ENCODE peak calls at places on chromosome 2, in nine cellular contexts. M is HFF-Myc; A is activated T-cell treated with anti-CD3 and anti-CD28 coated beads for 1 hour; F is cerebellar cortex; C is effector memory CD8-positive, alpha-beta T cell; R is COR-L47; S is Ammon's horn; I is K562; E is naive thymus-derived CD8-positive, alpha-beta T cell. G is an unnamed sample.

GRCh38 chr2:88087763-88088162 is 20.1 kb downstream of the SMYD1 start:
- DNase-seq in S (no peak), E (no peak), C (no peak), M (no peak), R (no peak), F (no peak), A (no peak), I (no peak), G (no peak)

GRCh38 chr2:163748420-163748819 is 12.6 kb upstream of the FIGN start:
- DNase-seq in R (no peak), M (no peak), S (no peak), I (no peak), E (no peak), F (no peak), A (no peak), C (no peak), G (no peak)

GRCh38 chr2:200258881-200259576 is 47.5 kb upstream of the SPATS2L start:
- DNase-seq in C (no peak), S (no peak), F (no peak), A (no peak), R (no peak), I (no peak), M (no peak), E (no peak), G (no peak)

GRCh38 chr2:103484906-103485305 is 723.1 kb downstream of the TMEM182 start:
- DNase-seq in A (no peak), E (no peak), C (no peak), I (no peak), S (peak), R (no peak), F (peak), M (no peak), G (no peak)

GRCh38 chr2:126668254-126668653 is 12.3 kb downstream of the GYPC start:
- DNase-seq in F (no peak), I (no peak), R (no peak), E (no peak), C (no peak), M (no peak), S (no peak), A (no peak), G (no peak)

GRCh38 chr2:74327205-74327604 is 16.0 kb downstream of the SLC4A5 start:
- DNase-seq in R (no peak), F (no peak), S (no peak), E (no peak), I (no peak), C (no peak), M (no peak), A (no peak), G (no peak)

GRCh38 chr2:69291004-69291650 is 95.9 kb downstream of the GFPT1 start:
- DNase-seq in R (no peak), M (no peak), F (peak), S (no peak), I (no peak), C (no peak), A (no peak), E (no peak), G (no peak)

GRCh38 chr2:183404392-183404791 is 280.1 kb downstream of the NUP35 start:
- DNase-seq in I (no peak), C (no peak), S (no peak), F (no peak), M (no peak), R (no peak), E (no peak), A (no peak), G (no peak)

GRCh38 chr2:214215107-214215506 is 195.7 kb upstream of the VWC2L start:
- DNase-seq in E (no peak), S (no peak), A (no peak), M (no peak), F (no peak), I (no peak), R (no peak), C (no peak), G (no peak)

GRCh38 chr2:177748360-177748759 is 324.2 kb downstream of the PDE11A start:
- DNase-seq in I (peak), M (no peak), R (no peak), A (no peak), E (no peak), F (no peak), S (no peak), C (no peak), G (no peak)

GRCh38 chr2:70123051-70123828 is 36.0 kb downstream of the PCBP1 start:
- DNase-seq in F (peak), E (no peak), M (no peak), A (no peak), S (no peak), I (peak), R (no peak), C (no peak), G (peak)

GRCh38 chr2:111032721-111033532 is 87.8 kb upstream of the BCL2L11 start:
- DNase-seq in E (no peak), A (no peak), S (no peak), I (no peak), C (no peak), R (no peak), F (no peak), M (no peak), G (no peak)

GRCh38 chr2:88950010-88950409 is 258.5 kb downstream of the RPIA start:
- DNase-seq in M (no peak), A (no peak), E (no peak), I (peak), F (no peak), S (no peak), R (peak), C (no peak), G (no peak)

GRCh38 chr2:42252464-42252863 is 83.3 kb downstream of the EML4 start:
- DNase-seq in R (no peak), A (no peak), C (no peak), I (no peak), M (no peak), E (no peak), S (no peak), F (no peak), G (no peak)

GRCh38 chr2:222305510-222306392 is 7.0 kb upstream of the PAX3 start:
- DNase-seq in R (peak), S (no peak), C (no peak), E (no peak), I (no peak), F (no peak), A (no peak), M (no peak), G (no peak)

GRCh38 chr2:142868281-142868762 is 9.1 kb upstream of the KYNU start:
- DNase-seq in A (peak), E (no peak), S (peak), C (no peak), I (no peak), F (no peak), M (no peak), R (no peak), G (no peak)

GRCh38 chr2:208642125-208642779 is 235.7 kb downstream of the PTH2R start:
- DNase-seq in S (no peak), C (no peak), F (no peak), I (no peak), M (no peak), R (no peak), A (no peak), E (no peak), G (no peak)

GRCh38 chr2:175745911-175746310 is 256.2 kb downstream of the LNPK start:
- DNase-seq in F (no peak), M (no peak), R (no peak), I (no peak), A (no peak), S (no peak), C (no peak), E (no peak), G (no peak)

GRCh38 chr2:10260130-10260529 is 42.6 kb upstream of the HPCAL1 start:
- DNase-seq in M (no peak), C (no peak), E (no peak), A (no peak), S (no peak), I (no peak), F (no peak), R (peak), G (no peak)

GRCh38 chr2:121722479-121722878 is 14.2 kb downstream of the NIFK start:
- DNase-seq in C (no peak), R (no peak), I (peak), E (no peak), S (peak), A (no peak), F (no peak), M (no peak), G (no peak)

GRCh38 chr2:19073522-19073921 is 284.9 kb downstream of the OSR1 start:
- DNase-seq in I (no peak), M (peak), S (no peak), F (no peak), E (no peak), C (no peak), R (no peak), A (no peak), G (peak)

GRCh38 chr2:28160986-28161425 is 231.7 kb upstream of the FOSL2 start:
- DNase-seq in C (no peak), R (no peak), F (no peak), M (no peak), A (no peak), I (no peak), S (no peak), E (no peak), G (no peak)

GRCh38 chr2:200929334-200930249 is 33.9 kb downstream of the ORC2 start:
- DNase-seq in F (no peak), A (no peak), C (no peak), R (no peak), E (no peak), M (no peak), S (no peak), I (no peak), G (no peak)

GRCh38 chr2:57842531-57842930 is 204.1 kb upstream of the VRK2 start:
- DNase-seq in M (peak), S (no peak), A (no peak), R (no peak), C (no peak), E (no peak), F (no peak), I (no peak), G (no peak)

GRCh38 chr2:187541086-187542085 is 12.8 kb downstream of the TFPI start:
- DNase-seq in F (peak), S (no peak), M (peak), E (no peak), C (no peak), I (no peak), A (no peak), R (peak), G (no peak)

GRCh38 chr2:98455494-98455976 is 10.9 kb downstream of the INPP4A start:
- DNase-seq in A (no peak), I (no peak), F (no peak), E (peak), S (no peak), M (no peak), C (peak), R (no peak), G (no peak)

GRCh38 chr2:54967269-54967668 is 83.0 kb downstream of the RTN4 start:
- DNase-seq in C (no peak), R (no peak), A (no peak), S (peak), E (no peak), F (no peak), M (no peak), I (no peak), G (no peak)

GRCh38 chr2:220533485-220533884 is 906.1 kb downstream of the SLC4A3 start:
- DNase-seq in F (no peak), I (no peak), R (no peak), S (no peak), C (no peak), M (peak), E (no peak), A (no peak), G (peak)

GRCh38 chr2:159096896-159097295 is 128.5 kb downstream of the TANC1 start:
- DNase-seq in I (no peak), M (no peak), R (no peak), F (no peak), S (no peak), E (no peak), A (no peak), C (no peak), G (no peak)

GRCh38 chr2:3728104-3729054 is 25.0 kb downstream of the DCDC2C start:
- DNase-seq in A (no peak), S (peak), M (no peak), R (peak), E (no peak), F (peak), I (peak), C (no peak), G (no peak)